ENCODE peak calls at places on chromosomes 11 and 22, in six cellular contexts. One of them, this sample, is unnamed.

GRCh38 chr11:75697906-75698563 is 19.6 kb upstream of the MOGAT2 start:
- DNase-seq in epithelial cell of esophagus: peak
- DNase-seq in upper lobe of right lung: no peak
- DNase-seq in activated T-cell treated with anti-CD3 and anti-CD28 coated beads for 24 hours: no peak
- DNase-seq in AG08395: no peak
- DNase-seq in esophagus muscularis mucosa: no peak
- DNase-seq in this sample: no peak

GRCh38 chr22:38315801-38316339 is 1.4 kb downstream of the CSNK1E start:
- DNase-seq in epithelial cell of esophagus: no peak
- DNase-seq in upper lobe of right lung: no peak
- DNase-seq in activated T-cell treated with anti-CD3 and anti-CD28 coated beads for 24 hours: no peak
- DNase-seq in AG08395: no peak
- DNase-seq in esophagus muscularis mucosa: no peak
- DNase-seq in this sample: no peak

GRCh38 chr22:32617883-32618282 is 143.3 kb downstream of the FBXO7 start:
- DNase-seq in epithelial cell of esophagus: no peak
- DNase-seq in upper lobe of right lung: no peak
- DNase-seq in activated T-cell treated with anti-CD3 and anti-CD28 coated beads for 24 hours: no peak
- DNase-seq in AG08395: no peak
- DNase-seq in esophagus muscularis mucosa: no peak
- DNase-seq in this sample: no peak

GRCh38 chr11:10638285-10638684 is 55.3 kb downstream of the IRAG1 start:
- DNase-seq in epithelial cell of esophagus: no peak
- DNase-seq in upper lobe of right lung: no peak
- DNase-seq in activated T-cell treated with anti-CD3 and anti-CD28 coated beads for 24 hours: no peak
- DNase-seq in AG08395: peak
- DNase-seq in esophagus muscularis mucosa: no peak
- DNase-seq in this sample: no peak

GRCh38 chr11:64531906-64532312 is 59.1 kb upstream of the SLC22A12 start:
- DNase-seq in epithelial cell of esophagus: no peak
- DNase-seq in upper lobe of right lung: no peak
- DNase-seq in activated T-cell treated with anti-CD3 and anti-CD28 coated beads for 24 hours: no peak
- DNase-seq in AG08395: no peak
- DNase-seq in esophagus muscularis mucosa: no peak
- DNase-seq in this sample: no peak

GRCh38 chr11:105202844-105203548 is 63.4 kb upstream of the CARD18 start:
- DNase-seq in epithelial cell of esophagus: no peak
- DNase-seq in upper lobe of right lung: no peak
- DNase-seq in activated T-cell treated with anti-CD3 and anti-CD28 coated beads for 24 hours: no peak
- DNase-seq in AG08395: no peak
- DNase-seq in esophagus muscularis mucosa: no peak
- DNase-seq in this sample: no peak

GRCh38 chr11:25734592-25735211 is 597.2 kb upstream of the ANO3 start:
- DNase-seq in epithelial cell of esophagus: peak
- DNase-seq in upper lobe of right lung: no peak
- DNase-seq in activated T-cell treated with anti-CD3 and anti-CD28 coated beads for 24 hours: no peak
- DNase-seq in AG08395: no peak
- DNase-seq in esophagus muscularis mucosa: no peak
- DNase-seq in this sample: no peak

GRCh38 chr22:38745676-38746460 is 9.9 kb downstream of the SUN2 start:
- DNase-seq in epithelial cell of esophagus: no peak
- DNase-seq in upper lobe of right lung: no peak
- DNase-seq in activated T-cell treated with anti-CD3 and anti-CD28 coated beads for 24 hours: no peak
- DNase-seq in AG08395: no peak
- DNase-seq in esophagus muscularis mucosa: no peak
- DNase-seq in this sample: no peak

GRCh38 chr11:68214173-68215086 is 1.3 kb upstream of the KMT5B start:
- DNase-seq in epithelial cell of esophagus: peak
- DNase-seq in upper lobe of right lung: peak
- DNase-seq in activated T-cell treated with anti-CD3 and anti-CD28 coated beads for 24 hours: no peak
- DNase-seq in AG08395: peak
- DNase-seq in esophagus muscularis mucosa: no peak
- DNase-seq in this sample: no peak

GRCh38 chr22:21446827-21447690 is 20.1 kb upstream of the TMEM191C start:
- DNase-seq in epithelial cell of esophagus: no peak
- DNase-seq in upper lobe of right lung: peak
- DNase-seq in activated T-cell treated with anti-CD3 and anti-CD28 coated beads for 24 hours: no peak
- DNase-seq in AG08395: no peak
- DNase-seq in esophagus muscularis mucosa: no peak
- DNase-seq in this sample: no peak

GRCh38 chr11:10350341-10350740 is 45.5 kb downstream of the ADM start:
- DNase-seq in epithelial cell of esophagus: peak
- DNase-seq in upper lobe of right lung: no peak
- DNase-seq in activated T-cell treated with anti-CD3 and anti-CD28 coated beads for 24 hours: no peak
- DNase-seq in AG08395: peak
- DNase-seq in esophagus muscularis mucosa: peak
- DNase-seq in this sample: no peak

GRCh38 chr11:27718346-27718852 is 18.1 kb upstream of the BDNF start:
- DNase-seq in epithelial cell of esophagus: peak
- DNase-seq in upper lobe of right lung: no peak
- DNase-seq in activated T-cell treated with anti-CD3 and anti-CD28 coated beads for 24 hours: no peak
- DNase-seq in AG08395: peak
- DNase-seq in esophagus muscularis mucosa: no peak
- DNase-seq in this sample: no peak

GRCh38 chr11:7571640-7572000 is 57.8 kb downstream of the PPFIBP2 start:
- DNase-seq in epithelial cell of esophagus: peak
- DNase-seq in upper lobe of right lung: peak
- DNase-seq in activated T-cell treated with anti-CD3 and anti-CD28 coated beads for 24 hours: no peak
- DNase-seq in AG08395: peak
- DNase-seq in esophagus muscularis mucosa: no peak
- DNase-seq in this sample: no peak

GRCh38 chr22:29912605-29913398 is 29.8 kb downstream of the MTMR3 start:
- DNase-seq in epithelial cell of esophagus: peak
- DNase-seq in upper lobe of right lung: no peak
- DNase-seq in activated T-cell treated with anti-CD3 and anti-CD28 coated beads for 24 hours: no peak
- DNase-seq in AG08395: peak
- DNase-seq in esophagus muscularis mucosa: no peak
- DNase-seq in this sample: no peak

This sample was measured in esophagus squamous epithelium.